ENCODE peak calls at places on chromosomes 7 and 10, in ten cellular contexts. I is Panc1, L is prostate gland, V is HCT116, P is stomach, E is K562, B is GM12892, Q is SK-N-SH, Y is GM12891, G is upper lobe of left lung. S is an unnamed sample.

GRCh38 chr7:111232249-111233084 is 141.5 kb downstream of the LRRN3 start:
- DNase-seq in Y (no peak), P (no peak), Q (no peak), V (peak), G (no peak), L (no peak), I (peak), E (no peak), B (no peak), S (no peak)

GRCh38 chr10:62972103-62972502 is 155.9 kb upstream of the EGR2 start:
- DNase-seq in Q (no peak), V (no peak), Y (no peak), B (no peak), G (no peak), I (no peak), E (no peak), L (no peak), P (no peak), S (no peak)

GRCh38 chr7:99375070-99375807 is 709 bp downstream of the ARPC1B start:
- DNase-seq in Y (peak), L (peak), G (peak), Q (peak), E (peak), I (no peak), B (peak), P (peak), V (no peak), S (peak)

GRCh38 chr10:37710831-37711616 is 146.4 kb downstream of the ZNF248 start:
- DNase-seq in V (no peak), Q (no peak), P (no peak), E (no peak), I (no peak), B (no peak), L (no peak), Y (no peak), G (no peak), S (no peak)

GRCh38 chr10:62459072-62459471 is 84.9 kb downstream of the ZNF365 start:
- DNase-seq in V (no peak), I (no peak), E (no peak), Y (no peak), G (no peak), L (no peak), Q (no peak), P (no peak), B (no peak), S (no peak)

GRCh38 chr10:35643151-35643975 is 1.3 kb upstream of the FZD8 start:
- DNase-seq in B (no peak), E (peak), G (peak), Q (peak), P (peak), V (no peak), Y (peak), I (no peak), L (peak), S (peak)

GRCh38 chr7:29975564-29975963 is 14.0 kb downstream of the SCRN1 start:
- DNase-seq in Q (no peak), G (no peak), L (no peak), P (no peak), E (no peak), Y (no peak), B (no peak), V (no peak), I (no peak), S (no peak)

GRCh38 chr10:78435484-78436222 is 402.0 kb downstream of the RPS24 start:
- DNase-seq in G (no peak), B (no peak), I (no peak), P (no peak), Y (no peak), Q (peak), V (no peak), E (no peak), L (no peak), S (no peak)

GRCh38 chr7:50828801-50829200 is 46.1 kb upstream of the GRB10 start:
- DNase-seq in G (no peak), P (no peak), L (no peak), B (no peak), Q (no peak), I (no peak), E (no peak), Y (no peak), V (no peak), S (no peak)

GRCh38 chr7:32070406-32071360 is at the start of gene PDE1C:
- DNase-seq in Q (peak), Y (peak), G (peak), I (no peak), P (no peak), E (no peak), L (no peak), V (no peak), B (peak), S (peak)

GRCh38 chr7:3309140-3309539 is 8.1 kb downstream of the SDK1 start:
- DNase-seq in I (no peak), E (no peak), V (no peak), Y (no peak), G (no peak), B (no peak), Q (peak), L (no peak), P (no peak), S (no peak)

GRCh38 chr7:149598721-149599308 is 101.2 kb upstream of the ZNF746 start:
- DNase-seq in Q (peak), Y (peak), I (peak), B (peak), L (peak), P (no peak), E (peak), V (peak), G (no peak), S (peak)

GRCh38 chr10:11689945-11690736 is 52.0 kb upstream of the ECHDC3 start:
- DNase-seq in G (peak), E (no peak), Q (no peak), L (no peak), P (no peak), Y (no peak), I (no peak), B (no peak), V (no peak), S (no peak)

GRCh38 chr10:107546239-107546638 is 381.7 kb upstream of the SORCS1 start:
- DNase-seq in G (no peak), P (no peak), I (no peak), B (no peak), V (no peak), L (no peak), Q (peak), E (no peak), Y (no peak), S (no peak)

GRCh38 chr7:326273-326672 is 36.3 kb downstream of the FOXL3 start:
- DNase-seq in I (no peak), E (no peak), B (no peak), V (no peak), Q (no peak), G (peak), P (no peak), Y (no peak), L (no peak), S (no peak)

GRCh38 chr7:31761646-31762045 is 74.6 kb downstream of the PPP1R17 start:
- DNase-seq in E (no peak), G (no peak), Q (no peak), P (no peak), I (no peak), V (no peak), L (no peak), Y (no peak), B (no peak), S (no peak)

GRCh38 chr7:100865971-100866720 is 1.0 kb upstream of the TRIP6 start:
- DNase-seq in E (no peak), Y (no peak), P (peak), I (no peak), V (peak), Q (peak), B (no peak), L (peak), G (peak), S (peak)

GRCh38 chr7:43784030-43785001 is 25.8 kb downstream of the BLVRA start:
- DNase-seq in I (no peak), V (no peak), Q (no peak), P (no peak), B (no peak), L (no peak), E (no peak), G (no peak), Y (no peak), S (no peak)

GRCh38 chr10:18162021-18162631 is 21.9 kb downstream of the CACNB2 start:
- DNase-seq in Q (no peak), V (no peak), P (no peak), Y (no peak), E (no peak), G (no peak), L (no peak), I (no peak), B (no peak), S (no peak)

GRCh38 chr7:2048006-2048405 is 184.7 kb downstream of the MAD1L1 start:
- DNase-seq in L (no peak), P (no peak), B (no peak), G (no peak), I (no peak), V (no peak), E (no peak), Y (no peak), Q (no peak), S (no peak)

GRCh38 chr7:69439040-69439439 is 159.2 kb upstream of the AUTS2 start:
- DNase-seq in Y (no peak), B (no peak), P (no peak), Q (no peak), V (no peak), L (no peak), G (no peak), E (no peak), I (no peak), S (no peak)

GRCh38 chr7:82624337-82624736 is 180.8 kb upstream of the CACNA2D1 start:
- DNase-seq in P (no peak), L (no peak), Y (no peak), G (no peak), V (no peak), E (no peak), I (no peak), B (no peak), Q (no peak), S (no peak)

GRCh38 chr7:93894426-93894825 is 3.9 kb upstream of the TFPI2 start:
- DNase-seq in G (no peak), Y (no peak), L (no peak), B (no peak), I (no peak), P (no peak), Q (no peak), E (no peak), V (no peak), S (no peak)

GRCh38 chr10:78846770-78847169 is 222.0 kb upstream of the ZMIZ1 start:
- DNase-seq in L (no peak), B (no peak), V (no peak), P (no peak), Q (peak), Y (no peak), G (no peak), E (no peak), I (no peak), S (no peak)

GRCh38 chr7:118185163-118185860 is 1.3 kb downstream of the LSM8 start:
- DNase-seq in G (no peak), V (no peak), E (no peak), I (no peak), Q (no peak), L (no peak), P (no peak), B (no peak), Y (no peak), S (no peak)

GRCh38 chr7:118183254-118183585 is 744 bp upstream of the LSM8 start:
- DNase-seq in B (no peak), I (no peak), V (no peak), E (no peak), P (no peak), L (no peak), Y (no peak), G (no peak), Q (peak), S (peak)

GRCh38 chr7:118183586-118184391 is at the start of gene LSM8:
- DNase-seq in I (peak), Q (peak), V (peak), Y (peak), E (peak), G (peak), L (peak), P (peak), B (peak), S (peak)

GRCh38 chr7:118184392-118184899 is 482 bp downstream of the LSM8 start:
- DNase-seq in G (no peak), B (no peak), E (no peak), L (no peak), P (no peak), Y (no peak), Q (peak), I (no peak), V (no peak), S (no peak)

GRCh38 chr7:118182618-118183253 is 1.2 kb upstream of the LSM8 start:
- DNase-seq in L (no peak), B (no peak), E (no peak), G (no peak), I (no peak), Y (no peak), V (no peak), P (no peak), Q (no peak), S (no peak)
- TF ChIP-seq POLR2AphosphoS5 in L (no peak), B (no peak), E (no peak), G (no peak), I (no peak), Y (no peak), V (no peak), P (no peak), Q (no peak), S (no peak)

DNA sequence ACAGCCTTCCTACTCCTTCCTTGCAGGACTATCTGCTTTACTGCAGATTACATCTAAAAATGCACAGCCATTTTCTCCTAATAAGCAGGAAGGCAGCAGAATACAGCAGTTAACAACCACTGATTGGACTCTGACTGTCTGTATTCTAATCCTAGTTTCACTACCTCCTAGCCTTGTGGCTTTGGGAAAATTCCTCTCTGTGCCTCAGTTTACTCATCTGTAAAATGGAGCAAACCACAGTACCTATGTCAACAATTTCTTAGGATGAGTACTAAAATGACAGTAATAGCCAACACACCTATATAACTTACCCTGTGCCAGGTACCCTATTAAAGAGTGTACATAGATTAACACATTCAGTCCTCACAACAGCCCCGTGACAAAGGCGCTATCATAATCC is 89.5 kb downstream of the ELMO1 start:
- DNase-seq in G (no peak), V (no peak), E (no peak), Q (no peak), I (no peak), L (no peak), P (no peak), Y (no peak), B (no peak), S (no peak)
- TF ChIP-seq POLR2AphosphoS5 in G (no peak), V (no peak), E (no peak), Q (no peak), I (no peak), L (no peak), P (no peak), Y (no peak), B (no peak), S (no peak)

GRCh38 chr7:140479062-140479738 is at the start of gene MKRN1:
- DNase-seq in Y (peak), P (peak), B (peak), Q (peak), G (peak), L (peak), V (peak), E (peak), I (peak), S (peak)
- TF ChIP-seq POLR2AphosphoS5 in Y (peak), P (peak), B (peak), Q (peak), G (peak), L (peak), V (peak), E (peak), I (peak), S (peak)

GRCh38 chr7:25569765-25570164 is 341.5 kb upstream of the NPVF start:
- DNase-seq in I (no peak), B (no peak), E (no peak), V (no peak), G (no peak), Q (no peak), P (no peak), L (no peak), Y (no peak), S (no peak)

GRCh38 chr7:25565949-25566348 is 337.7 kb upstream of the NPVF start:
- DNase-seq in E (peak), B (peak), V (peak), Q (peak), P (peak), L (peak), Y (peak), I (peak), G (no peak), S (peak)

GRCh38 chr7:25567430-25567829 is 339.1 kb upstream of the NPVF start:
- DNase-seq in V (no peak), B (no peak), G (no peak), Y (no peak), P (no peak), L (no peak), I (no peak), Q (no peak), E (no peak), S (no peak)

GRCh38 chr7:25559581-25560367 is 331.5 kb upstream of the NPVF start:
- DNase-seq in Y (no peak), Q (no peak), L (no peak), B (no peak), G (no peak), V (no peak), I (no peak), E (no peak), P (no peak), S (no peak)

GRCh38 chr7:25564980-25565379 is 336.7 kb upstream of the NPVF start:
- DNase-seq in P (no peak), E (no peak), V (no peak), I (no peak), Q (no peak), G (no peak), Y (no peak), L (no peak), B (no peak), S (no peak)
- TF ChIP-seq POLR2AphosphoS5 in P (no peak), E (no peak), V (no peak), I (no peak), Q (no peak), G (no peak), Y (no peak), L (no peak), B (no peak), S (no peak)

GRCh38 chr7:26179826-26180497 is 20.6 kb downstream of the HNRNPA2B1 start:
- DNase-seq in V (no peak), Y (no peak), L (no peak), I (no peak), B (no peak), P (no peak), Q (no peak), G (no peak), E (no peak), S (no peak)
- TF ChIP-seq POLR2AphosphoS5 in V (no peak), Y (peak), L (no peak), I (peak), B (no peak), P (no peak), Q (no peak), G (no peak), E (no peak), S (no peak)

GRCh38 chr7:67535590-67535989 is 539.0 kb downstream of the TYW1 start:
- DNase-seq in I (no peak), E (no peak), L (no peak), Y (no peak), P (no peak), V (no peak), Q (no peak), G (no peak), B (no peak), S (no peak)
- TF ChIP-seq POLR2AphosphoS5 in I (no peak), E (no peak), L (no peak), Y (no peak), P (no peak), V (no peak), Q (no peak), G (no peak), B (no peak), S (no peak)

GRCh38 chr10:13100349-13101294 is 659 bp downstream of the OPTN start:
- DNase-seq in Q (no peak), Y (no peak), E (peak), G (no peak), B (peak), V (no peak), I (no peak), L (peak), P (peak), S (peak)

GRCh38 chr10:13102002-13102794 is 2.2 kb downstream of the OPTN start:
- DNase-seq in Y (no peak), G (no peak), P (no peak), E (no peak), L (no peak), I (no peak), Q (no peak), V (no peak), B (no peak), S (no peak)

GRCh38 chr10:13103554-13103953 is 3.6 kb downstream of the OPTN start:
- DNase-seq in Q (no peak), B (no peak), P (no peak), E (no peak), V (no peak), I (no peak), Y (no peak), L (no peak), G (no peak), S (no peak)

GRCh38 chr10:13099144-13099665 is 758 bp upstream of the OPTN start:
- DNase-seq in B (peak), G (no peak), Y (no peak), P (no peak), L (peak), V (peak), E (peak), Q (peak), I (no peak), S (peak)

GRCh38 chr10:13099666-13100348 is at the start of gene OPTN:
- DNase-seq in G (peak), L (peak), Q (peak), E (peak), V (peak), I (peak), Y (peak), P (peak), B (peak), S (peak)
- TF ChIP-seq POLR2AphosphoS5 in G (peak), L (peak), Q (no peak), E (no peak), V (peak), I (no peak), Y (no peak), P (peak), B (no peak), S (peak)

GRCh38 chr7:13144622-13145021 is 457.2 kb downstream of the ARL4A start:
- DNase-seq in B (no peak), V (no peak), P (no peak), Q (no peak), G (no peak), Y (no peak), I (no peak), L (no peak), E (no peak), S (no peak)

DNA sequence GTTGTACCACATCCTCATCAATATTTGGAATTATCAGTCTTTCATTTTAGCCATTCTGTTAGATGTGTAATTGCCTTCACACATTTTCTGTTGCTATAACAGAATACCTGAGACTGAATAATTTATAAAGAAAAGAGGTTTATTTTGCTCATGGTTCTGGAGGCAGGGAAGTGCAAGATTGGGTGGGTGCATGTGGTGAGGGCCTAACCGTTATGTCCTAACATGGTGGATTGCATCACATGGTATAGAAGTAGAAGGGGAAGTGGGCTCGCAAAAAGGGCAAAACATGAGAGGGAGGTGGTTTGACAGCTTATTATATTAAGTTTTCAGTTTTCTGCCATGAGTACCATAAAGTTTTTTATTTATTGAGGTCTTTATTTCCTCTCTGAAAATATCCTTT is 452.0 kb downstream of the ARL4A start:
- DNase-seq in L (no peak), P (no peak), I (no peak), E (no peak), Q (no peak), V (no peak), G (no peak), B (no peak), Y (no peak), S (no peak)
- TF ChIP-seq POLR2AphosphoS5 in L (no peak), P (no peak), I (no peak), E (no peak), Q (no peak), V (no peak), G (no peak), B (no peak), Y (no peak), S (no peak)